ENCODE peak calls at places on chromosomes 4 and X, in four cellular contexts. I is OCI-LY7, D is cardiac muscle cell, U is heart left ventricle. P is an unnamed sample. For H3K4me1 and H3K36me3, the result is how much of the 10 kb centered on the place peaks cover.

GRCh38 chr4:176627916-176628315 is 164.8 kb downstream of the VEGFC start:
- DNase-seq in I (no peak), D (no peak), U (no peak), P (no peak)

GRCh38 chrX:133415276-133416105 is at the start of gene GPC4:
- DNase-seq in U (peak), I (no peak), D (peak), P (peak)

GRCh38 chrX:77528034-77528433 is 80.8 kb downstream of the FGF16 start:
- DNase-seq in U (no peak), I (no peak), D (no peak), P (no peak)

GRCh38 chr4:158161561-158162354 is 11.1 kb downstream of the GASK1B start:
- DNase-seq in D (no peak), I (no peak), U (no peak), P (peak)

GRCh38 chr4:79528241-79528706 is 120.2 kb upstream of the GK2 start:
- DNase-seq in D (no peak), I (no peak), U (no peak), P (no peak)

GRCh38 chr4:182540496-182540895 is 297.3 kb downstream of the TENM3 start:
- DNase-seq in I (no peak), D (no peak), U (no peak), P (no peak)

GRCh38 chr4:29549308-29549707 is 1170.9 kb upstream of the PCDH7 start:
- DNase-seq in D (no peak), U (no peak), I (no peak), P (no peak)

GRCh38 chr4:37793562-37793961 is 32.9 kb upstream of the PGM2 start:
- DNase-seq in D (peak), I (peak), U (no peak), P (no peak)

GRCh38 chrX:134733595-134733994 is 75.3 kb upstream of the PLAC1 start:
- DNase-seq in D (peak), I (no peak), U (no peak), P (no peak)

GRCh38 chr4:140251566-140251965 is 97.6 kb upstream of the MAML3 start:
- DNase-seq in U (no peak), I (no peak), D (no peak), P (no peak)

GRCh38 chr4:115437739-115438138 is 324.3 kb upstream of the NDST4 start:
- DNase-seq in I (no peak), D (no peak), U (no peak), P (no peak)

GRCh38 chrX:11540532-11541377 is 125.0 kb downstream of the ARHGAP6 start:
- DNase-seq in I (no peak), U (peak), D (no peak), P (peak)

GRCh38 chr4:110640608-110641007 is 17.7 kb upstream of the PITX2 start:
- DNase-seq in D (no peak), U (no peak), I (no peak), P (no peak)

GRCh38 chr4:136319789-136320470 is 1212.4 kb downstream of the PCDH18 start:
- DNase-seq in D (no peak), I (no peak), U (no peak), P (no peak)

GRCh38 chr4:101596786-101597185 is 193.7 kb upstream of the BANK1 start:
- DNase-seq in U (no peak), I (peak), D (no peak), P (no peak)

GRCh38 chr4:121148621-121149020 is 15.5 kb downstream of the TNIP3 start:
- DNase-seq in I (no peak), D (no peak), U (no peak), P (no peak)

GRCh38 chr4:142567199-142567598 is 278.9 kb downstream of the INPP4B start:
- DNase-seq in D (peak), U (no peak), I (no peak), P (no peak)

GRCh38 chr4:126404549-126404948 is 1089.8 kb downstream of the FAT4 start:
- DNase-seq in U (no peak), D (no peak), I (no peak), P (no peak)

GRCh38 chr4:2888826-2889225 is 45.2 kb downstream of the ADD1 start:
- DNase-seq in U (no peak), D (no peak), I (no peak), P (no peak)

GRCh38 chr4:102525099-102525498 is 23.9 kb downstream of the NFKB1 start:
- DNase-seq in I (no peak), U (no peak), D (no peak), P (no peak)

GRCh38 chrX:21487832-21488231 is 113.6 kb downstream of the CNKSR2 start:
- DNase-seq in U (no peak), I (no peak), D (peak), P (no peak)

GRCh38 chrX:40746536-40746935 is 11.2 kb upstream of the MED14 start:
- DNase-seq in D (no peak), U (no peak), I (no peak), P (no peak)

GRCh38 chr4:39642885-39643550 is 4.4 kb upstream of the SMIM14 start:
- DNase-seq in U (no peak), D (no peak), I (no peak), P (no peak)

GRCh38 chrX:666762-667161 is 36.2 kb downstream of the SHOX start:
- DNase-seq in I (no peak), D (no peak), U (no peak), P (no peak)

GRCh38 chr4:165096776-165097175 is 15.9 kb downstream of the TMEM192 start:
- DNase-seq in U (no peak), I (peak), D (peak), P (no peak)

GRCh38 chrX:148417934-148418333 is 82.5 kb upstream of the AFF2 start:
- DNase-seq in D (no peak), I (no peak), U (no peak), P (no peak)

GRCh38 chr4:162274354-162274753 is 110.6 kb upstream of the FSTL5 start:
- DNase-seq in I (no peak), U (no peak), D (no peak), P (no peak)
- H3K4me1 ChIP-seq in I (under half), U (under half), D (under half), P (under half)

GRCh38 chr4:73098713-73099112 is 29.2 kb upstream of the COX18 start:
- DNase-seq in I (no peak), U (no peak), D (no peak), P (no peak)
- H3K36me3 ChIP-seq in I (half or more), U (half or more), D (half or more), P (under half)

GRCh38 chr4:76213415-76214268 is at the start of gene SCARB2:
- DNase-seq in U (peak), D (peak), I (no peak), P (peak)
- H3K4me1 ChIP-seq in U (half or more), D (under half), I (under half), P (half or more)

GRCh38 chr4:168928346-168928745 is 81.7 kb downstream of the CBR4 start:
- DNase-seq in I (no peak), U (no peak), D (no peak), P (no peak)
- H3K36me3 ChIP-seq in I (under half), U (half or more), D (half or more), P (half or more)

DNA sequence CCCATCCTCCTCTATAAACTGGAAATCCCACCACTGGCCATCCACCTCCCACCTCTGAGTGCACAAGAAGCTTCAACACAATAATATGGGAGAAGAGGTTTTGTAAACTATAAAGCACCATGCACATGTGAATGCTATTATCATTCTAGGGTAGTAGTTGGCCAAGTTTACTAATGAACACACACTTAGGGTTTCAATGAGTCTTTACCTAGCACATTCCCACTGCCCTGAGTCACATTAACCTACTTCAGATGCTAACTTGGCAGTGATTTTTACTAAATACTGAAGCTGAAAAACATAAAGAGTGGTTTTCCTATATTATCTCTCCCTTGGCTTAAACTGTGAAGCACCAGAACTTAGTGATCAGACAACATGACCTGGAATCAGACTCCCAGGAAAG is 93.9 kb downstream of the SH3KBP1 start:
- DNase-seq in D (no peak), U (no peak), I (no peak), P (no peak)
- H3K4me1 ChIP-seq in D (under half), U (under half), I (half or more), P (under half)

GRCh38 chr4:48498895-48499294 is 8.8 kb downstream of the ZAR1 start:
- DNase-seq in D (no peak), U (no peak), I (no peak), P (no peak)
- H3K36me3 ChIP-seq in D (under half), U (half or more), I (under half), P (half or more)

DNA sequence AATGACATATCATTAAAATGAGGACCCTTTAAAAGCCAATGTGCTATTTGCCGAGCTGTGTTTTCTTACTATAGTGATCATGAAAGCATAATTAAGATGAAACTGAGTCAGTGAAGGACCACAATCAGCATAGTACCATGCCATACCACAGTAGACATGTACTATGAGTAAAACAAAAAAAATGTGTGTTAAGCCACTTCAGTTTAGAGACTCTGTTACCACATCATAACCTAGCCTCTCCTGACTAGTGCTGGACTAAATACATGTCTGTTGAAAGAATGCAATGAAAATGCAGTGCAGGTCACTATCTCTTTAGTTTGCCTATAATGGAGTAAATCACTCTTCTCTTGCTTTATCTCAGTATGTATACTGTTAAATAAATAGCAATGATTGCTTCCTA is 12.3 kb upstream of the DDX53 start:
- DNase-seq in U (no peak), D (no peak), I (no peak), P (no peak)
- H3K4me1 ChIP-seq in U (under half), D (under half), I (under half), P (under half)